ENCODE peak calls at places on chromosomes 1 and 21, in five cellular contexts. T is adrenal gland, R is tibial nerve, P is HepG2, E is ovary. S is an unnamed sample.

GRCh38 chr1:36539526-36539925 is 56.8 kb upstream of the CSF3R start:
- DNase-seq in T (no peak), E (no peak), P (no peak), R (no peak), S (no peak)

GRCh38 chr1:65389296-65389695 is 31.2 kb upstream of the LEPR start:
- DNase-seq in P (no peak), E (no peak), R (no peak), T (no peak), S (no peak)

GRCh38 chr1:158984386-158984785 is 25.3 kb upstream of the IFI16 start:
- DNase-seq in R (no peak), E (no peak), P (no peak), T (no peak), S (no peak)

GRCh38 chr1:2425875-2426274 is 13.5 kb upstream of the PEX10 start:
- DNase-seq in R (no peak), E (no peak), P (no peak), T (no peak), S (no peak)

GRCh38 chr1:39333296-39333695 is 128.8 kb downstream of the MACF1 start:
- DNase-seq in R (peak; percentile 47), E (no peak), P (no peak), T (peak; percentile 20), S (no peak)

GRCh38 chr1:41021526-41022308 is at the start of gene SLFNL1:
- DNase-seq in R (no peak), P (no peak), T (no peak), E (peak; percentile 39), S (no peak)

GRCh38 chr1:184684285-184685077 is 70.2 kb downstream of the EDEM3 start:
- DNase-seq in R (peak; percentile 38), P (no peak), T (peak; percentile 36), E (no peak), S (no peak)

GRCh38 chr1:62180649-62181048 is 14.0 kb upstream of the L1TD1 start:
- DNase-seq in T (no peak), P (no peak), E (no peak), R (no peak), S (peak; percentile 57)

GRCh38 chr21:38083534-38083933 is 167.3 kb upstream of the KCNJ6 start:
- DNase-seq in T (no peak), R (no peak), P (no peak), E (no peak), S (no peak)

GRCh38 chr1:61053712-61054608 is 28.4 kb upstream of the NFIA start:
- DNase-seq in T (peak; percentile 58), P (no peak), E (peak; percentile 52), R (peak; percentile 17), S (no peak)

GRCh38 chr1:5688479-5689077 is 303.6 kb downstream of the NPHP4 start:
- DNase-seq in R (no peak), T (no peak), E (no peak), P (no peak), S (no peak)

GRCh38 chr1:59672851-59673574 is 141.7 kb upstream of the HOOK1 start:
- DNase-seq in E (no peak), T (peak; percentile 31), P (peak; percentile 63), R (no peak), S (peak; percentile 35)

GRCh38 chr1:55048453-55049270 is 9.3 kb downstream of the PCSK9 start:
- DNase-seq in T (no peak), E (no peak), P (no peak), R (no peak), S (no peak)

GRCh38 chr1:201895120-201895665 is 6.5 kb downstream of the SHISA4 start:
- DNase-seq in R (no peak), E (no peak), T (no peak), P (no peak), S (no peak)

GRCh38 chr1:185894806-185895205 is 160.6 kb downstream of the HMCN1 start:
- DNase-seq in R (no peak), E (no peak), P (no peak), T (no peak), S (no peak)

GRCh38 chr1:52814465-52814864 is 28.1 kb upstream of the ZYG11A start:
- DNase-seq in P (peak; percentile 65), R (no peak), T (no peak), E (no peak), S (no peak)

GRCh38 chr1:87174726-87175237 is 153.9 kb upstream of the LMO4 start:
- DNase-seq in T (no peak), P (no peak), R (no peak), E (no peak), S (no peak)

GRCh38 chr1:192756314-192756713 is 52.5 kb upstream of the RGS2 start:
- DNase-seq in E (no peak), P (no peak), R (no peak), T (no peak), S (no peak)

GRCh38 chr1:213776974-213777373 is 210.8 kb upstream of the PROX1 start:
- DNase-seq in R (no peak), P (no peak), E (no peak), T (no peak), S (no peak)

GRCh38 chr1:186482661-186483255 is 21.8 kb upstream of the PDC start:
- DNase-seq in E (peak; percentile 34), R (peak; percentile 61), T (peak; percentile 34), P (peak; percentile 47), S (peak; percentile 26)

GRCh38 chr1:1397839-1398523 is 1.2 kb downstream of the CCNL2 start:
- DNase-seq in E (no peak), T (no peak), P (peak; percentile 39), R (no peak), S (no peak)

GRCh38 chr1:30195424-30196134 is 527.8 kb downstream of the MATN1 start:
- DNase-seq in R (no peak), E (no peak), P (no peak), T (no peak), S (no peak)

GRCh38 chr1:198937231-198938031 is 298.6 kb downstream of the PTPRC start:
- DNase-seq in E (no peak), P (peak; percentile 70), R (peak; percentile 65), T (peak; percentile 66), S (peak; percentile 37)

GRCh38 chr1:34770891-34771508 is 10.0 kb upstream of the GJB3 start:
- DNase-seq in R (no peak), E (no peak), P (no peak), T (no peak), S (no peak)

GRCh38 chr1:161131721-161132409 is 602 bp downstream of the DEDD start:
- DNase-seq in E (no peak), P (no peak), T (peak; percentile 50), R (peak; percentile 41), S (no peak)

GRCh38 chr1:75548721-75549480 is 62.0 kb downstream of the SLC44A5 start:
- DNase-seq in E (no peak), R (no peak), T (no peak), P (no peak), S (no peak)
- H3K4me3 ChIP-seq in E (no peak overlapping the region), R (no peak overlapping the region), T (no peak overlapping the region), P (no peak overlapping the region), S (no peak overlapping the region)

GRCh38 chr1:109762039-109762585 is 1.6 kb downstream of the EPS8L3 start:
- DNase-seq in R (no peak), E (peak; percentile 12), T (no peak), P (no peak), S (no peak)

GRCh38 chr1:109764561-109765482 is 1.1 kb upstream of the EPS8L3 start:
- DNase-seq in T (no peak), R (no peak), P (no peak), E (peak; percentile 20), S (no peak)

GRCh38 chr1:109765483-109765815 is 1.7 kb upstream of the EPS8L3 start:
- DNase-seq in T (no peak), R (no peak), E (peak; percentile 16), P (no peak), S (peak; percentile 35)

GRCh38 chr1:109762821-109763645 is 690 bp downstream of the EPS8L3 start:
- DNase-seq in T (peak; percentile 9), E (peak; percentile 17), R (no peak), P (no peak), S (no peak)

GRCh38 chr1:109763646-109764415 is at the start of gene EPS8L3:
- DNase-seq in T (no peak), P (peak; percentile 87), E (peak; percentile 25), R (no peak), S (no peak)
- TF ChIP-seq POLR2A in T (no peak), P (peak; percentile 99), E (no peak), R (no peak), S (no peak)

GRCh38 chr1:223712184-223712855 is at the start of gene CAPN2:
- DNase-seq in E (peak; percentile 88), T (peak; percentile 86), R (peak; percentile 48), P (no peak), S (peak; percentile 79)

GRCh38 chr1:223714849-223715709 is 2.7 kb downstream of the CAPN2 start:
- DNase-seq in T (peak; percentile 85), P (no peak), R (no peak), E (peak; percentile 44), S (no peak)

GRCh38 chr1:223714421-223714724 is 2.0 kb downstream of the CAPN2 start:
- DNase-seq in E (no peak), R (no peak), P (no peak), T (no peak), S (no peak)

GRCh38 chr1:223712856-223713494 is 636 bp downstream of the CAPN2 start:
- DNase-seq in P (no peak), T (peak; percentile 46), E (no peak), R (peak; percentile 21), S (peak; percentile 39)

DNA sequence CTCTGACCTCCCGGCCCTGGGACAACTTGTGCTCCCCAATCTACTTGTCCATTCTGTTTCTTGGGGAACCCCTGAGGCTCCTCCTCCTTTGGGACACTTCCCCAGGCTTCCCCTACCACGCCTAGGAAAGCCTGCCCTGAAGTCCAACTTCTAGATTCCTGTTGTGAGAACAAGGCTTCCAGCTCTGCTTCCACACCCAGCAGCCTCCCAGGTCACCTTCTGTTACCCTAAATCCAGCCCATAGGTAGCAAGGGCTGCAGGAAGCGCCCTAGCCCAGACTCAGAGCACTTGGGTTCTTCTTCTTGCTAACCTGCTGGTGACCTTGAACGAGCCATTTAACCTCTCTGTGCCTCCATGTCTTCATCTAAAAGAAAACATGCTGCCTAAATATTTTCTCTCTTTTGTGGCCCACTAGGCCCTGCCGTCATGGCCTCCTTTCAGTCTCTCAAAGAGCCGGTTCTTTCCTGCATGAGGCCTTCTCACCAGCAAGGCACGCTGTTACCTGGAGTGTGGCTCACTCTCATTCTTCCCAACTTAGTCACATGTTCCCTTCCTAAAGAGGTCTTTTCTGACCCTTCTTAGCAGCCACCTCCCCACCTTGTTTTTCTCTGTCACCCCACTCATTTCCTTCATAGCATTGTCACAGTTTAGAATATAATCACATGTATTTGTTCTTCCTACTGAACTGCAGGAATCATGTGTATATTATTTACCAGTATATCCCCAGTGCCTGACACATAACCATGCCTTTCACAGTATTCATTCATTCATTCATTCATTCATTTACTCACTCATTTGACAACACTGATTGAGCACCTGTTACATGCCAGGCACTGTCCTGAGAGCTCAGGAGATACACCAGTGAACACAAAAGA is 1.4 kb downstream of the CAPN2 start:
- DNase-seq in P (no peak), R (no peak), T (no peak), E (no peak), S (no peak)
- H3K27ac ChIP-seq in P (no peak overlapping the region), R (peak overlapping the region; percentile 99), T (peak overlapping the region; percentile 24), E (peak overlapping the region; percentile 93), S (peak overlapping the region; percentile 98)

GRCh38 chr1:111538343-111539035 is 35.1 kb upstream of the ADORA3 start:
- DNase-seq in R (no peak), E (no peak), P (peak; percentile 59), T (no peak), S (no peak)

GRCh38 chr1:111542187-111542586 is 38.8 kb upstream of the ADORA3 start:
- DNase-seq in T (no peak), R (no peak), E (no peak), P (no peak), S (no peak)

GRCh38 chr1:111540928-111541327 is 37.5 kb upstream of the ADORA3 start:
- DNase-seq in P (no peak), R (no peak), T (no peak), E (no peak), S (no peak)

GRCh38 chr1:111541721-111542120 is 38.3 kb upstream of the ADORA3 start:
- DNase-seq in R (no peak), T (no peak), P (peak; percentile 48), E (no peak), S (no peak)
- H3K4me3 ChIP-seq in R (no peak overlapping the region), T (no peak overlapping the region), P (no peak overlapping the region), E (no peak overlapping the region), S (no peak overlapping the region)